ENCODE peak calls at places on chromosomes 1 and 21, in six cellular contexts. C is fibroblast of pulmonary artery, A is pancreas, Z is H1, I is IMR-90, K is choroid plexus epithelial cell. D is an unnamed sample.

GRCh38 chr1:180309338-180309737 is 79.3 kb downstream of the LHX4 start:
- DNase-seq in C (peak), A (no peak), Z (no peak), I (peak), K (peak), D (peak)

GRCh38 chr1:172893146-172893841 is 157.4 kb downstream of the TNFSF18 start:
- DNase-seq in C (peak), A (no peak), Z (no peak), I (no peak), K (peak), D (no peak)

GRCh38 chr1:39392851-39393573 is 98.4 kb upstream of the BMP8A start:
- DNase-seq in C (no peak), A (no peak), Z (no peak), I (no peak), K (no peak), D (no peak)

GRCh38 chr1:246631426-246631825 is 65.2 kb downstream of the CNST start:
- DNase-seq in C (peak), A (no peak), Z (no peak), I (peak), K (peak), D (no peak)

GRCh38 chr1:52057876-52058275 is 1.8 kb downstream of the BTF3L4 start:
- DNase-seq in C (no peak), A (no peak), Z (no peak), I (no peak), K (peak), D (no peak)

GRCh38 chr1:6233376-6233775 is 2.4 kb downstream of the ICMT start:
- DNase-seq in C (no peak), A (no peak), Z (no peak), I (no peak), K (no peak), D (no peak)

GRCh38 chr1:150612014-150612345 is 17.4 kb downstream of the ENSA start:
- DNase-seq in C (no peak), A (no peak), Z (no peak), I (no peak), K (no peak), D (no peak)

GRCh38 chr21:40129809-40130208 is 262.6 kb downstream of the PCP4 start:
- DNase-seq in C (no peak), A (no peak), Z (no peak), I (no peak), K (no peak), D (no peak)

GRCh38 chr1:185795181-185795580 is 61.0 kb downstream of the HMCN1 start:
- DNase-seq in C (peak), A (no peak), Z (no peak), I (peak), K (peak), D (no peak)

GRCh38 chr21:44778499-44778911 is 23.1 kb downstream of the UBE2G2 start:
- DNase-seq in C (no peak), A (no peak), Z (no peak), I (no peak), K (no peak), D (no peak)

GRCh38 chr1:201198598-201198997 is 8.0 kb downstream of the IGFN1 start:
- DNase-seq in C (no peak), A (no peak), Z (no peak), I (no peak), K (no peak), D (no peak)

GRCh38 chr21:17829472-17829871 is 10.3 kb upstream of the C21orf91 start:
- DNase-seq in C (peak), A (no peak), Z (no peak), I (peak), K (peak), D (no peak)

GRCh38 chr1:1358433-1359201 is at the start of gene MXRA8:
- DNase-seq in C (peak), A (no peak), Z (peak), I (peak), K (peak), D (no peak)

GRCh38 chr1:67191668-67192520 is 25.6 kb downstream of the IL23R start:
- DNase-seq in C (peak), A (no peak), Z (no peak), I (no peak), K (peak), D (no peak)

GRCh38 chr1:115373305-115373704 is 35.3 kb upstream of the NGF start:
- DNase-seq in C (peak), A (no peak), Z (no peak), I (peak), K (peak), D (peak)

GRCh38 chr1:235077571-235078479 is 50.8 kb downstream of the TOMM20 start:
- DNase-seq in C (no peak), A (no peak), Z (no peak), I (peak), K (no peak), D (no peak)
- H3K4me3 ChIP-seq in C (no peak), A (no peak), Z (no peak), I (no peak), K (no peak), D (no peak)

GRCh38 chr1:10802948-10803715 is 6.7 kb upstream of the CASZ1 start:
- DNase-seq in C (no peak), A (no peak), Z (no peak), I (no peak), K (no peak), D (no peak)
- H3K4me3 ChIP-seq in C (no peak), A (no peak), Z (no peak), I (no peak), K (no peak), D (no peak)

GRCh38 chr1:211259596-211260126 is 495 bp downstream of the RCOR3 start:
- DNase-seq in C (peak), A (peak), Z (no peak), I (no peak), K (peak), D (no peak)
- H3K4me3 ChIP-seq in C (peak), A (peak), Z (peak), I (peak), K (peak), D (peak)

GRCh38 chr1:230140221-230141001 is 73.4 kb downstream of the GALNT2 start:
- DNase-seq in C (peak), A (no peak), Z (no peak), I (peak), K (peak), D (no peak)
- H3K4me3 ChIP-seq in C (no peak), A (no peak), Z (no peak), I (no peak), K (peak), D (no peak)